ENCODE peak calls at places on chromosomes 16 and 17, in four cellular contexts. Z is neural progenitor cell, O is mesendoderm, Y is GM23338. A is an unnamed sample.

GRCh38 chr17:51319186-51319585 is 58.8 kb downstream of the UTP18 start:
- DNase-seq in Z (no peak), Y (no peak), O (no peak), A (no peak)

GRCh38 chr16:69188716-69189115 is 1.8 kb downstream of the SNTB2 start:
- DNase-seq in Y (peak; percentile 27), Z (peak; percentile 22), O (peak; percentile 41), A (no peak)

GRCh38 chr16:23748630-23749029 is 6.2 kb upstream of the CHP2 start:
- DNase-seq in Y (no peak), O (no peak), Z (no peak), A (no peak)

GRCh38 chr16:19114359-19115147 is 789 bp downstream of the ITPRIPL2 start:
- DNase-seq in Y (peak; percentile 84), Z (peak; percentile 44), O (peak; percentile 85), A (no peak)

GRCh38 chr17:15121426-15121825 is 143.7 kb downstream of the PMP22 start:
- DNase-seq in O (no peak), Y (no peak), Z (no peak), A (no peak)

GRCh38 chr17:50604470-50604869 is 30.2 kb upstream of the ABCC3 start:
- DNase-seq in Z (no peak), Y (peak; percentile 62), O (no peak), A (peak; percentile 5)

GRCh38 chr16:66662445-66663194 is 33.9 kb downstream of the CMTM4 start:
- DNase-seq in Z (no peak), Y (peak; percentile 32), O (peak; percentile 39), A (no peak)

GRCh38 chr16:84557059-84557458 is 52.6 kb upstream of the MEAK7 start:
- DNase-seq in O (no peak), Z (no peak), Y (peak; percentile 67), A (no peak)

GRCh38 chr17:69733171-69734014 is 318.9 kb downstream of the MAP2K6 start:
- DNase-seq in Z (no peak), Y (no peak), O (peak; percentile 33), A (no peak)

GRCh38 chr17:8955560-8955959 is 9.9 kb downstream of the PIK3R5 start:
- DNase-seq in Y (no peak), O (no peak), Z (no peak), A (no peak)

GRCh38 chr17:80559688-80560290 is 15.2 kb downstream of the RPTOR start:
- DNase-seq in O (no peak), Z (no peak), Y (no peak), A (no peak)

GRCh38 chr17:32266389-32267269 is 997 bp downstream of the RHBDL3 start:
- DNase-seq in Y (peak; percentile 81), Z (peak; percentile 87), O (peak; percentile 65), A (no peak)

GRCh38 chr16:51820176-51820575 is 669.1 kb upstream of the SALL1 start:
- DNase-seq in Z (no peak), O (no peak), Y (no peak), A (no peak)

GRCh38 chr16:66365588-66365987 is 903 bp upstream of the CDH5 start:
- DNase-seq in Y (no peak), Z (no peak), O (no peak), A (no peak)

GRCh38 chr17:57377094-57377493 is 120.8 kb downstream of the MSI2 start:
- DNase-seq in Z (no peak), O (no peak), Y (no peak), A (no peak)

GRCh38 chr16:1331712-1332617 is 1.5 kb upstream of the BAIAP3 start:
- DNase-seq in Z (peak; percentile 85), Y (peak; percentile 99), O (peak; percentile 99), A (no peak)

GRCh38 chr17:3963214-3964201 is 729 bp downstream of the ATP2A3 start:
- DNase-seq in O (no peak), Z (peak; percentile 52), Y (peak; percentile 69), A (no peak)

GRCh38 chr17:17508019-17508535 is 11.9 kb upstream of the RASD1 start:
- DNase-seq in Z (no peak), O (no peak), Y (no peak), A (no peak)

GRCh38 chr17:2854662-2855061 is 58.4 kb downstream of the RAP1GAP2 start:
- DNase-seq in Y (peak; percentile 51), Z (no peak), O (no peak), A (no peak)

GRCh38 chr16:9099131-9099625 is 7.7 kb downstream of the HAPSTR1 start:
- DNase-seq in Z (no peak), Y (no peak), O (no peak), A (no peak)

GRCh38 chr16:26111900-26112299 is 420.1 kb downstream of the HS3ST4 start:
- DNase-seq in O (peak; percentile 59), Z (peak; percentile 17), Y (peak; percentile 19), A (no peak)

GRCh38 chr17:65278050-65278819 is 141.1 kb downstream of the RGS9 start:
- DNase-seq in Z (peak; percentile 88), O (peak; percentile 87), Y (peak; percentile 93), A (no peak)

GRCh38 chr16:56268799-56269198 is 77.5 kb downstream of the GNAO1 start:
- DNase-seq in O (no peak), Z (no peak), Y (no peak), A (no peak)

GRCh38 chr16:56270828-56271227 is 79.5 kb downstream of the GNAO1 start:
- DNase-seq in Z (no peak), O (no peak), Y (no peak), A (no peak)

GRCh38 chr16:56267888-56268287 is 76.6 kb downstream of the GNAO1 start:
- DNase-seq in O (no peak), Z (no peak), Y (no peak), A (no peak)

GRCh38 chr16:56269824-56270684 is 78.8 kb downstream of the GNAO1 start:
- DNase-seq in O (peak; percentile 92), Z (peak; percentile 20), Y (peak; percentile 66), A (peak; percentile 44)

DNA sequence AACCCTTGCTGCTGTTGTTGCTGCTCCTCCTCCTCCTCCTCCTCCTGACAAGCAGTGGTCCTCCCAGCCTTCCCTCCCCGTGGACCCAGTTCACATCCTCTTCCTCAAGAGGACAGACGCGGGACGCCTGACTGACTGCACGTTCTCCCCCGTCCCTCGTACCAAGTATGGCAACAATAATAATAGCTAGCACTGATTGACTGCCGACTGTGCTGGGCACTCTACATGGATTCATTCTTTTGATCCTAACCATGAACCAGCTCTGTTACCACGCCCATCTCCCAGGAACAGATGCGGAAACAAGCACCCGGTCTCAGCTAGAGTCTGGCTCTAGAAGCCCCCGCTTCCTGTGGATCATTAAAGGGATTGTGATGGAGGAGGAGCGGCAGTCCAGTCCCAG is 78.0 kb downstream of the GNAO1 start:
- DNase-seq in Z (no peak), Y (no peak), O (no peak), A (no peak)
- H3K27ac ChIP-seq in Z (no peak overlapping the region), Y (peak overlapping the region; percentile 63), O (no peak overlapping the region), A (peak overlapping the region; percentile 98)

GRCh38 chr16:10965440-10966039 is 21.2 kb downstream of the CLEC16A start:
- DNase-seq in O (no peak), Z (no peak), Y (no peak), A (no peak)

GRCh38 chr16:10964891-10965326 is 20.5 kb downstream of the CLEC16A start:
- DNase-seq in Z (no peak), O (no peak), Y (no peak), A (no peak)

GRCh38 chr16:10961231-10961630 is 16.9 kb downstream of the CLEC16A start:
- DNase-seq in Z (no peak), O (peak; percentile 38), Y (no peak), A (no peak)

GRCh38 chr16:10966129-10966528 is 21.8 kb downstream of the CLEC16A start:
- DNase-seq in Z (no peak), Y (no peak), O (no peak), A (no peak)

DNA sequence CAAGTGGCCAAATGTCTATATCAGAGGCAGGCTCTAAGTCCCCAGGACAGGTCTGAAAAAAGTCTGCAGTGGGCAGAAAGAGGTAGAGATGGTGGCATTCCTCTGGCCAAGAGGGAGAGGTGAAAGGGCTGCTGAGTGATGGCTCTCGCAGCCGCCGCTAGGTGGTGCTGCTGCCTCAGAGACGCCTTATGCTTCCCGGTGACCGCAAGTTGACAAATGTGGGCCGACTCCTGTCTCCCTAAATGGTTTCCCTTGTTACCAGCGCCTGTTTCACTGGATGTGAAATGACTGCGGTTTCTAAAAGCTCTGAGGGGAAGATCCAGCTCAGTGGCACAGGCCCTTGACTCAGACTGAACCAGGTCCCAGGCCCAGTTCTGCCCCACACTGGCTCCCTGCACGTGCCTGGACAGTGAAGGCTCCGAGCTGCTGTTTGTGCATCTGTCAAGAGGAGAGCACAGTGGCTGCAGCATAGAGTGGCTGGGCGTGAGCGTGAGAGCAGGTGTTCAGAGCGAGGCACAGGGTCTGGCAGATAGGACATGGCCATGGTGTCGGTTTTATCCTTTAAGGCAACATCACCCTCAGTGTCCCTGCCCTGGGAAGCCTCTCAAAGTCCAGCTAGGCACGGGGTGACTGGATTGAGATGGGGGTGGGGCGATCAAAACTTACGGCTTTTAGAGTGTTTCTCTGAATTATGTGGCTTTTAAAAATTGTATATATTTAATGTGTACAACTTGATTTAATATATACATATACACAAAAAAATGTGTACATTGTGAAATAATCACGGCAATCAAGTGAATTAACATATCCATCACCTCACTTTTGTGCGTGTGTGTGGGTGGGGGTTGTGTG is 19.9 kb downstream of the CLEC16A start:
- DNase-seq in Y (peak; percentile 91), O (peak; percentile 79), Z (peak; percentile 90), A (peak; percentile 83)
- H3K27ac ChIP-seq in Y (no peak overlapping the region), O (no peak overlapping the region), Z (no peak overlapping the region), A (no peak overlapping the region)

DNA sequence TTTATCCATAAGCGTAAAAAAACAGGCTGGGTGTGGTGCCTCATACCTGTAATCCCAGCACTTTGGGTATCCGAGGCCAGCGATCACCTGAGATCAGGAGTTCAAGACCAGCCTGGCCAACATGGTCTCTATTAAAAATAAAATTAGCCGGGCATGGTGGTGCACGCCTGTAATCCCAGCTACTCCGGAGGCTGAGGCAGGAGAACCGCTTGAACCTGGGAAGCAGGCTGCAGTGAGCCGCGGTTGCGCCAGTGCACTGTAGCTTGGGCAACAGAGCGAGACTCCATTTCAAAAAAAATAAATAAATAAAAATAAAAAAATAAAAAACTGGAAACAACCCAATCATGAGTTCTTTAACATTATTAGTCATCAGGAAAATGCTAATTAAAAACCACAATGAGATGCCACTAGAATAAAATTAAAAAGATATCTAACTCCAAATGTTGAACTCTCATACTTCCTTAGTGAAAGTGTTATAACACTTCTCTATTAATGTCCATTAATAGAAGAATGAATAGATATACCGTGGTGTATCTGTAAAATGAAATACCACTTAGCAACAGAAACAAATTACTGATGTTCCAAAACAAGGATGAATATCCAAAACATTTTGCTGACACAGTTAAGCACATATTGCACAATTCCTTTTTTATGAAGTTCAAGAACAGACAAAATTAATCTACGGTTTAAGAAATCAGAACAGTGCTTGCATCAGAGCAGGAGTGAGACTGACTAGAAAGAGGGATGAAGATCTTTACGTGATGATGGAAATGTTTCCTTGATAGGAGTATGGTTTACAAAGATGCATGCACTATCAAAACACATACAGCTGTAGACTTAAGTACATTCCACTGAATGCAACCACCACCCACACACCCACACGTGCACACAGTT is 13.0 kb downstream of the MPHOSPH6 start:
- DNase-seq in Y (no peak), Z (no peak), O (no peak), A (no peak)
- H3K27ac ChIP-seq in Y (no peak overlapping the region), Z (no peak overlapping the region), O (no peak overlapping the region), A (no peak overlapping the region)

DNA sequence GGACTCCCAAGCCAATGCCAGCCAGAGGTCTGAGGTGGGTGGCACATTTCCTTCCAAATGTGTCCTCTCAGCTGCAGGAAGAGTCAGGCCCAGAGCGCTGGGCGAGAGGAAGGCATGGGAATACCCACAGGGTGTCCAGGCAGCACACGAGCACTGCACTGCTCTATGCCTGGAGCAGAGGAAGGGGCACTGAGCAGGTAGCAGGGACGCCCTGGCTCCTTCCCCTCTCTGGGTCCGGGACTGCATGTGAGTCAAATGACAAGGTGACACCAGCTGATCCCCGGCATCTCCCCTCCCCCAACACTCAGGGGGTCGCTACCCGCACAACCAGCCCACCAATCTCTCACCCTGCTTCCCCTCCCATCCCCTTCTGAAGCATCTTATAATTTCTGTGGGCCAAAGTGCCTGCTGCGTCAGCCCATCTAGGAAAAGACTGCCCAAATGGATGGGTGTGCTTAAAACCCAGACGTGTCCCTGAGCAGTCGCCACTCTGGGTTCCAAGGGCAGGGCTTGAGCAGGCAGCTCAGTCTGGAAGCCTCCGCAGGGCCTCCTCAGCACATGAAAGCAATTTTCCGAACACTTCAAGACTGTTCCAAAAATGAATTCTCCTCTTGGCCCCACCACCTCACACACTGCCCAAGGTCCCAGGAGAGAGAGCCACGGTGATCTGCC is 12.0 kb upstream of the BCAR1 start:
- DNase-seq in Y (no peak), Z (no peak), O (no peak), A (no peak)
- H3K27ac ChIP-seq in Y (no peak overlapping the region), Z (no peak overlapping the region), O (no peak overlapping the region), A (peak overlapping the region; percentile 81)